ENCODE peak calls at places on chromosome 5, in seven cellular contexts. X is GM12878, Q is HCT116, E is transverse colon, Z is breast epithelium, F is spleen, C is upper lobe of left lung. T is an unnamed sample.

GRCh38 chr5:131610198-131611063 is 24.6 kb downstream of the RAPGEF6 start:
- DNase-seq in Z (no peak), F (no peak), C (no peak), Q (peak; percentile 26), X (no peak), E (no peak), T (no peak)

GRCh38 chr5:34682926-34683623 is 26.9 kb downstream of the RAI14 start:
- DNase-seq in E (peak; percentile 9), F (no peak), Q (peak; percentile 16), Z (no peak), X (no peak), C (no peak), T (no peak)

GRCh38 chr5:140130949-140131733 is 5.4 kb downstream of the IGIP start:
- DNase-seq in Z (no peak), E (no peak), F (no peak), C (no peak), X (no peak), Q (no peak), T (no peak)

GRCh38 chr5:72621576-72621975 is 114.4 kb upstream of the ZNF366 start:
- DNase-seq in F (no peak), X (no peak), Z (no peak), Q (no peak), C (no peak), E (no peak), T (no peak)

GRCh38 chr5:97936246-97936645 is 753.2 kb upstream of the RIOK2 start:
- DNase-seq in F (no peak), X (no peak), Z (no peak), Q (no peak), C (no peak), E (no peak), T (no peak)

GRCh38 chr5:142869883-142870282 is 99.7 kb downstream of the ARHGAP26 start:
- DNase-seq in F (no peak), Q (no peak), Z (no peak), X (no peak), C (no peak), E (peak; percentile 63), T (peak; percentile 76)

GRCh38 chr5:124021066-124021641 is 509.2 kb downstream of the CSNK1G3 start:
- DNase-seq in Q (no peak), E (no peak), F (no peak), Z (no peak), C (no peak), X (no peak), T (no peak)

GRCh38 chr5:127409236-127409921 is 108.1 kb upstream of the PRRC1 start:
- DNase-seq in Z (no peak), Q (no peak), C (no peak), E (no peak), X (no peak), F (no peak), T (no peak)

GRCh38 chr5:50846261-50846660 is 179.8 kb downstream of the PARP8 start:
- DNase-seq in Q (no peak), C (no peak), F (no peak), X (no peak), E (no peak), Z (no peak), T (no peak)

GRCh38 chr5:63570752-63571151 is 391.5 kb downstream of the HTR1A start:
- DNase-seq in E (no peak), Z (no peak), Q (no peak), X (no peak), C (peak; percentile 21), F (peak; percentile 68), T (no peak)

GRCh38 chr5:172795401-172795977 is 24.5 kb upstream of the DUSP1 start:
- DNase-seq in E (peak; percentile 82), Z (peak; percentile 74), C (peak; percentile 87), F (no peak), X (no peak), Q (no peak), T (no peak)

GRCh38 chr5:41870621-41871048 is 410 bp upstream of the OXCT1 start:
- DNase-seq in Z (no peak), C (no peak), E (no peak), Q (no peak), F (no peak), X (no peak), T (no peak)

GRCh38 chr5:134098690-134099089 is 15.8 kb upstream of the TCF7 start:
- DNase-seq in Z (no peak), X (no peak), E (no peak), C (no peak), F (no peak), Q (no peak), T (no peak)

GRCh38 chr5:79694652-79695051 is 5.0 kb downstream of the CMYA5 start:
- DNase-seq in C (no peak), Q (no peak), E (no peak), X (no peak), F (no peak), Z (no peak), T (no peak)

GRCh38 chr5:6378128-6379023 is at the start of gene MED10:
- DNase-seq in X (peak; percentile 75), C (peak; percentile 98), Q (peak; percentile 82), F (peak; percentile 98), Z (peak; percentile 86), E (peak; percentile 96), T (peak; percentile 91)

GRCh38 chr5:24347206-24347605 is 297.6 kb downstream of the CDH10 start:
- DNase-seq in E (no peak), F (no peak), C (no peak), X (no peak), Q (no peak), Z (no peak), T (no peak)
- TF ChIP-seq POLR2AphosphoS5 in E (no peak), F (no peak), C (no peak), X (no peak), Q (no peak), Z (no peak), T (no peak)

DNA sequence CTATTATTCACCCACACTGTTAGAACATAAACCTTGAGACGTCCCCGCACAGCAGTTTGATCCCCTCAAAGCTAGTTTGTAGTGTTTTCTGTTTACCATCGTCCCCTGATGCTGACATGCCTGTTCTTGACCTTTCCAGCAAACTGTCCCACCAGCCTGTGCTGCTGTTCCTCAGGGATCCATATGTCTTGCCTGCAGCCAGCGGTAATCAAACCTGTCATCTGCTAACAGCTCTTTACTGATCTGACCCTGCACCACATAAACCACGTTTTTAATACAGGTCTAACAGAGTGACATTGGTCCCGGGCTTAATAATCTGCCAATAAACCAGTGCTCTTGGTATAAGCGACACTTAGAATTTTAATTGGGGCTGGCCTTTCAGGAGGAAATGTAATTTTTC is 34.7 kb downstream of the PPIC start:
- DNase-seq in F (no peak), C (no peak), Z (no peak), Q (no peak), E (no peak), X (no peak), T (no peak)
- H3K4me3 ChIP-seq in F (no peak overlapping the region), C (no peak overlapping the region), Z (no peak overlapping the region), Q (no peak overlapping the region), E (no peak overlapping the region), X (no peak overlapping the region), T (no peak overlapping the region)

GRCh38 chr5:145833616-145834200 is 1.4 kb downstream of the PRELID2 start:
- DNase-seq in Z (no peak), E (no peak), F (no peak), X (no peak), Q (no peak), C (no peak), T (no peak)

GRCh38 chr5:145834554-145834916 is 607 bp downstream of the PRELID2 start:
- DNase-seq in F (no peak), C (no peak), X (no peak), Q (no peak), Z (no peak), E (no peak), T (no peak)

GRCh38 chr5:145838276-145838675 is 3.1 kb upstream of the PRELID2 start:
- DNase-seq in F (no peak), Z (no peak), Q (no peak), C (no peak), X (no peak), E (no peak), T (no peak)

GRCh38 chr5:145834917-145835838 is at the start of gene PRELID2:
- DNase-seq in F (peak; percentile 92), Q (peak; percentile 79), X (peak; percentile 27), E (peak; percentile 94), Z (peak; percentile 85), C (peak; percentile 95), T (peak; percentile 83)

DNA sequence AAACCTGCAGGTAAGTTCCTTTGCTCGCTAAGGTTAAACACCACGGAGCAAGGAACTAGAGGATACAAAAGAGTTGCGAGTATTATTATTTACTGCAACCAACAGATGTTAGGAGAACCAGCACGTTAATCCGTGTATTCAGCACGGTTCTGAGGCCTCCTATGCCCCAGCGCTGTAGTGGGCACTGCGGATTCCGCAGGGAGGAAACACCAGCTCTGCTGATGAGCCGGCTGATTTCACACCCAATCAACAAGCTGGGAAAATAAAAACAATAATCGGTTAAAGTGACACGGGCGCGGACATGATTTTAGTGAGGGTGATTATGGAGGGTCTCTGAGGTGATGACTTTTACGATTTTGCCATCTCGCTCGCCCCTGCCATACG is 689 bp upstream of the PRELID2 start:
- DNase-seq in F (no peak), E (peak; percentile 21), C (no peak), Q (no peak), Z (no peak), X (no peak), T (no peak)
- H3K9me3 ChIP-seq in F (no peaks in the 10 kb centered on the region), E (no peaks in the 10 kb centered on the region), C (no peaks in the 10 kb centered on the region), Q (no peaks in the 10 kb centered on the region), Z (no peaks in the 10 kb centered on the region), X (no peaks in the 10 kb centered on the region), T (no peaks in the 10 kb centered on the region)

DNA sequence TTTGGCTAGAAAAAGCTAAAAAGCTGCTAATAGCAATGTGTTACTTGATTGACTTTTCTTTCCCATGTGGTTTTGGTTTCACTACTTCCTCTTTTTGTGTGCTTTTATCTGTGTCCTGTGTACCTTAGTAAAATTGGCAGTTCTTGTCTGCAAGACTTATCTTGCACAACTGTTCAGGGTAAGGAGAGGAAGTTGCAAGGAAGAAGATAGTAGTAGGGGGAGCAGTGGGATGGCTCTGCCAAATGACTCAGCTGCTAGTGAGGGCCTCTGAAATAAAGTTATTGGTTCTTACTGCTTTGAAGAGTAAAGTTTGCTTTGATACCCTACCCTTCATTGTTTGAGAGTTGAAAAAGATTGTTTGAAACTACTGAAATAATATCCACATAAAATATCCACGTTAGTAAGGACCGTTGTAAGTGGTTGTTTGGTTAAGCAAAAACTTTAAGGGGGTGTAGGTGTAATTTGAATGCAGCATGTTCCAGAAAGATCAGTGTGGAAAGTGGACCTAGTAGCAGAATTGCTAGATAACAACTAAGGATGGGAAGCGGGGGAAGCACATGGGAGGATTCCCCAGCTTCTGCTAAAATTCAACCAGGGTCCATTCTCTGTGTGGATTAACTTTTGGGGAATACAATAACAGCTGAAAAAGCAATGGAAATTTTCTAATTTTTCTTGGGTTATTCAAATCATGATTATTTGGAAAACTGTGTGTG is 123.5 kb downstream of the SCAMP1 start:
- DNase-seq in C (no peak), Q (no peak), F (no peak), X (peak; percentile 69), E (no peak), Z (no peak), T (no peak)
- TF ChIP-seq POLR2AphosphoS5 in C (peak; percentile 51), Q (no peak), F (no peak), X (no peak), E (no peak), Z (peak; percentile 28), T (no peak)

T was measured in prostate gland.